ENCODE peak calls at places on chromosomes 6 and 20, in four cellular contexts. T, Z, R and K are unnamed samples.

GRCh38 chr6:113998811-113999210 is 27.9 kb upstream of the HDAC2 start:
- DNase-seq in T (no peak), Z (no peak), R (no peak), K (no peak)

GRCh38 chr20:5316188-5317158 is at the start of gene PROKR2:
- DNase-seq in R (no peak), T (peak), Z (peak), K (no peak)

GRCh38 chr6:89527634-89528033 is 94.7 kb downstream of the ANKRD6 start:
- DNase-seq in R (no peak), Z (no peak), T (no peak), K (no peak)

GRCh38 chr6:109892451-109893435 is 85.4 kb upstream of the GPR6 start:
- DNase-seq in R (no peak), Z (no peak), T (no peak), K (no peak)

GRCh38 chr20:58716476-58717277 is 24.1 kb downstream of the NPEPL1 start:
- DNase-seq in Z (peak), T (no peak), R (no peak), K (no peak)

GRCh38 chr6:107419747-107420146 is 39.6 kb downstream of the PDSS2 start:
- DNase-seq in T (no peak), Z (no peak), R (peak), K (no peak)

GRCh38 chr6:51959744-51960383 is 127.5 kb downstream of the PKHD1 start:
- DNase-seq in T (peak), Z (peak), R (peak), K (peak)

GRCh38 chr6:136866872-136867416 is 44.6 kb downstream of the PEX7 start:
- DNase-seq in R (no peak), T (no peak), Z (no peak), K (no peak)

GRCh38 chr6:1678966-1679690 is 69.4 kb downstream of the FOXC1 start:
- DNase-seq in R (no peak), T (no peak), Z (no peak), K (no peak)

GRCh38 chr6:31336872-31337496 is 20.0 kb downstream of the HLA-B start:
- DNase-seq in Z (no peak), T (no peak), R (no peak), K (no peak)

GRCh38 chr6:53056273-53056672 is 8.9 kb upstream of the FBXO9 start:
- DNase-seq in Z (no peak), R (no peak), T (no peak), K (no peak)

GRCh38 chr6:166008441-166009369 is 158.9 kb downstream of the TBXT start:
- DNase-seq in Z (no peak), R (no peak), T (no peak), K (peak)

GRCh38 chr6:111664565-111665039 is 58.9 kb upstream of the TRAF3IP2 start:
- DNase-seq in T (no peak), Z (no peak), R (no peak), K (no peak)

GRCh38 chr6:90493332-90493731 is 93.5 kb downstream of the MAP3K7 start:
- DNase-seq in R (no peak), T (no peak), Z (no peak), K (no peak)

GRCh38 chr20:21767739-21768223 is 62.3 kb downstream of the PAX1 start:
- DNase-seq in Z (peak), R (no peak), T (peak), K (no peak)

GRCh38 chr20:24742989-24743388 is 206.1 kb upstream of the CST7 start:
- DNase-seq in T (no peak), Z (no peak), R (no peak), K (no peak)

GRCh38 chr20:32304121-32304520 is 26.7 kb downstream of the KIF3B start:
- DNase-seq in R (no peak), T (no peak), Z (no peak), K (no peak)

GRCh38 chr6:8029243-8029870 is 34.8 kb downstream of the BLOC1S5 start:
- DNase-seq in Z (no peak), T (no peak), R (peak), K (no peak)

GRCh38 chr20:4112490-4113420 is 97.4 kb upstream of the RNF24 start:
- DNase-seq in R (no peak), Z (no peak), T (peak), K (no peak)